ENCODE peak calls at places on chromosome 21, in seven cellular contexts. One of them, this sample, is unnamed. For H3K4me1 and H3K27me3, the result is how much of the 10 kb centered on the place peaks cover.

GRCh38 chr21:22536511-22536910 is 1538.3 kb downstream of the NCAM2 start:
- DNase-seq in endodermal cell: no peak
- DNase-seq in cardiac muscle cell: peak
- DNase-seq in PC-3: peak
- DNase-seq in K562: peak
- DNase-seq in breast epithelium: no peak
- DNase-seq in Panc1: no peak
- DNase-seq in this sample: no peak

GRCh38 chr21:31257265-31257664 is 86.8 kb downstream of the TIAM1 start:
- DNase-seq in endodermal cell: no peak
- DNase-seq in cardiac muscle cell: no peak
- DNase-seq in PC-3: no peak
- DNase-seq in K562: no peak
- DNase-seq in breast epithelium: no peak
- DNase-seq in Panc1: no peak
- DNase-seq in this sample: no peak

GRCh38 chr21:38664315-38664714 is 141.4 kb upstream of the ETS2 start:
- DNase-seq in endodermal cell: peak
- DNase-seq in cardiac muscle cell: no peak
- DNase-seq in PC-3: no peak
- DNase-seq in K562: no peak
- DNase-seq in breast epithelium: no peak
- DNase-seq in Panc1: no peak
- DNase-seq in this sample: no peak

GRCh38 chr21:28642891-28643290 is 349.8 kb downstream of the LTN1 start:
- DNase-seq in endodermal cell: no peak
- DNase-seq in cardiac muscle cell: no peak
- DNase-seq in PC-3: no peak
- DNase-seq in K562: no peak
- DNase-seq in breast epithelium: no peak
- DNase-seq in Panc1: no peak
- DNase-seq in this sample: no peak

GRCh38 chr21:16536661-16537359 is 807.0 kb downstream of the USP25 start:
- DNase-seq in endodermal cell: no peak
- DNase-seq in cardiac muscle cell: peak
- DNase-seq in PC-3: peak
- DNase-seq in K562: no peak
- DNase-seq in breast epithelium: no peak
- DNase-seq in Panc1: no peak
- DNase-seq in this sample: no peak

GRCh38 chr21:14215971-14216621 is at the start of gene RBM11:
- DNase-seq in endodermal cell: peak
- DNase-seq in cardiac muscle cell: peak
- DNase-seq in PC-3: peak
- DNase-seq in K562: peak
- DNase-seq in breast epithelium: peak
- DNase-seq in Panc1: no peak
- DNase-seq in this sample: no peak

GRCh38 chr21:38787461-38788274 is 18.1 kb upstream of the ETS2 start:
- DNase-seq in endodermal cell: peak
- DNase-seq in cardiac muscle cell: no peak
- DNase-seq in PC-3: peak
- DNase-seq in K562: peak
- DNase-seq in breast epithelium: peak
- DNase-seq in Panc1: no peak
- DNase-seq in this sample: no peak

GRCh38 chr21:14755086-14755485 is 209.0 kb upstream of the SAMSN1 start:
- DNase-seq in endodermal cell: no peak
- DNase-seq in cardiac muscle cell: no peak
- DNase-seq in PC-3: no peak
- DNase-seq in K562: peak
- DNase-seq in breast epithelium: no peak
- DNase-seq in Panc1: no peak
- DNase-seq in this sample: no peak

GRCh38 chr21:46116189-46116845 is 18.4 kb downstream of the COL6A2 start:
- DNase-seq in endodermal cell: peak
- DNase-seq in cardiac muscle cell: no peak
- DNase-seq in PC-3: no peak
- DNase-seq in K562: no peak
- DNase-seq in breast epithelium: peak
- DNase-seq in Panc1: no peak
- DNase-seq in this sample: no peak

GRCh38 chr21:15992171-15992570 is 262.4 kb downstream of the USP25 start:
- DNase-seq in endodermal cell: no peak
- DNase-seq in cardiac muscle cell: no peak
- DNase-seq in PC-3: peak
- DNase-seq in K562: no peak
- DNase-seq in breast epithelium: no peak
- DNase-seq in Panc1: peak
- DNase-seq in this sample: no peak

GRCh38 chr21:29168874-29169273 is 38.4 kb downstream of the MAP3K7CL start:
- DNase-seq in endodermal cell: no peak
- DNase-seq in cardiac muscle cell: no peak
- DNase-seq in PC-3: peak
- DNase-seq in K562: no peak
- DNase-seq in breast epithelium: no peak
- DNase-seq in Panc1: no peak
- DNase-seq in this sample: no peak

GRCh38 chr21:27206368-27206982 is 239.6 kb upstream of the ADAMTS5 start:
- DNase-seq in endodermal cell: peak
- DNase-seq in cardiac muscle cell: no peak
- DNase-seq in PC-3: no peak
- DNase-seq in K562: no peak
- DNase-seq in breast epithelium: no peak
- DNase-seq in Panc1: no peak
- DNase-seq in this sample: no peak

GRCh38 chr21:14567557-14568279 is 21.6 kb upstream of the SAMSN1 start:
- DNase-seq in endodermal cell: no peak
- DNase-seq in cardiac muscle cell: peak
- DNase-seq in PC-3: no peak
- DNase-seq in K562: no peak
- DNase-seq in breast epithelium: no peak
- DNase-seq in Panc1: no peak
- DNase-seq in this sample: no peak

GRCh38 chr21:27480841-27481261 is 514.0 kb upstream of the ADAMTS5 start:
- DNase-seq in endodermal cell: no peak
- DNase-seq in cardiac muscle cell: peak
- DNase-seq in PC-3: peak
- DNase-seq in K562: no peak
- DNase-seq in breast epithelium: no peak
- DNase-seq in Panc1: no peak
- DNase-seq in this sample: no peak

GRCh38 chr21:24456358-24456757 is 1150.9 kb downstream of the MRPL39 start:
- DNase-seq in endodermal cell: no peak
- DNase-seq in cardiac muscle cell: no peak
- DNase-seq in PC-3: no peak
- DNase-seq in K562: no peak
- DNase-seq in breast epithelium: no peak
- DNase-seq in Panc1: no peak
- DNase-seq in this sample: no peak

GRCh38 chr21:39681257-39681656 is 63.7 kb upstream of the IGSF5 start:
- DNase-seq in endodermal cell: no peak
- DNase-seq in cardiac muscle cell: peak
- DNase-seq in PC-3: no peak
- DNase-seq in K562: no peak
- DNase-seq in breast epithelium: no peak
- DNase-seq in Panc1: no peak
- DNase-seq in this sample: no peak

GRCh38 chr21:39452207-39452964 is 616 bp downstream of the SH3BGR start:
- DNase-seq in endodermal cell: no peak
- DNase-seq in cardiac muscle cell: peak
- DNase-seq in PC-3: no peak
- DNase-seq in K562: peak
- DNase-seq in breast epithelium: no peak
- DNase-seq in Panc1: peak
- DNase-seq in this sample: no peak

GRCh38 chr21:45383111-45383614 is 21.8 kb upstream of the COL18A1 start:
- DNase-seq in endodermal cell: peak
- DNase-seq in cardiac muscle cell: no peak
- DNase-seq in PC-3: no peak
- DNase-seq in K562: peak
- DNase-seq in breast epithelium: no peak
- DNase-seq in Panc1: no peak
- DNase-seq in this sample: no peak

GRCh38 chr21:24716306-24716918 is 890.9 kb downstream of the MRPL39 start:
- DNase-seq in endodermal cell: no peak
- DNase-seq in cardiac muscle cell: no peak
- DNase-seq in PC-3: no peak
- DNase-seq in K562: no peak
- DNase-seq in breast epithelium: no peak
- DNase-seq in Panc1: no peak
- DNase-seq in this sample: no peak

GRCh38 chr21:29194342-29194741 is 63.9 kb downstream of the MAP3K7CL start:
- DNase-seq in endodermal cell: no peak
- DNase-seq in cardiac muscle cell: no peak
- DNase-seq in PC-3: peak
- DNase-seq in K562: no peak
- DNase-seq in breast epithelium: no peak
- DNase-seq in Panc1: no peak
- DNase-seq in this sample: no peak

GRCh38 chr21:20971296-20971921 is 26.8 kb upstream of the NCAM2 start:
- DNase-seq in endodermal cell: peak
- DNase-seq in cardiac muscle cell: peak
- DNase-seq in PC-3: peak
- DNase-seq in K562: peak
- DNase-seq in breast epithelium: no peak
- DNase-seq in Panc1: no peak
- DNase-seq in this sample: no peak

GRCh38 chr21:16775056-16775455 is 737.8 kb upstream of the CXADR start:
- DNase-seq in endodermal cell: no peak
- DNase-seq in cardiac muscle cell: no peak
- DNase-seq in PC-3: no peak
- DNase-seq in K562: no peak
- DNase-seq in breast epithelium: no peak
- DNase-seq in Panc1: no peak
- DNase-seq in this sample: no peak

GRCh38 chr21:44801468-44802395 is at the start of gene UBE2G2:
- DNase-seq in endodermal cell: peak
- DNase-seq in cardiac muscle cell: peak
- DNase-seq in PC-3: peak
- DNase-seq in K562: peak
- DNase-seq in breast epithelium: peak
- DNase-seq in Panc1: no peak
- DNase-seq in this sample: peak

GRCh38 chr21:39863111-39863510 is 4.1 kb upstream of the PCP4 start:
- DNase-seq in endodermal cell: no peak
- DNase-seq in cardiac muscle cell: no peak
- DNase-seq in PC-3: peak
- DNase-seq in K562: no peak
- DNase-seq in breast epithelium: no peak
- DNase-seq in Panc1: no peak
- DNase-seq in this sample: no peak

GRCh38 chr21:38958940-38959685 is 153.4 kb downstream of the ETS2 start:
- DNase-seq in endodermal cell: no peak
- DNase-seq in cardiac muscle cell: peak
- DNase-seq in PC-3: no peak
- DNase-seq in K562: peak
- DNase-seq in breast epithelium: no peak
- DNase-seq in Panc1: no peak
- DNase-seq in this sample: no peak

DNA sequence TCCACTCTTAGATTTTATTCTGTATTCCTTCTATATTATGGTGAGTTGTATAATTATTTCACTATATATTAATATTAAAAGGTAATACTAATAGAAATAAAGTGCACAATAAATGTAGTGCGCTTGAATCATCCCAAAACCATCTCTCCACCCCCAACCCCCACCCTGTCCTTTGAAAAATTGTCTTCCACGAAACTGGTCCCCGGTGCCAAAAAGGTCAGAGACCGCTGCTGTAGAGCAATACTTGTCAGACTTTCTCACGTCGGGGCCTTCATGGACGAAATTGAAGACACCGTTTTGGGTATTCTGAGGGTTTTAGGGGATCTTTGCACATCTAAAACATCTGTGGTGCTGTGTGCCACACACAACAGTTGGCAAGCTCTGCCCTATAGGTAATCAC is 19.6 kb downstream of the DYRK1A start:
- DNase-seq in endodermal cell: no peak
- DNase-seq in cardiac muscle cell: no peak
- DNase-seq in PC-3: no peak
- DNase-seq in K562: no peak
- DNase-seq in breast epithelium: no peak
- DNase-seq in Panc1: no peak
- DNase-seq in this sample: no peak
- H3K4me1 ChIP-seq in endodermal cell: under half
- H3K4me1 ChIP-seq in cardiac muscle cell: under half
- H3K4me1 ChIP-seq in PC-3: under half
- H3K4me1 ChIP-seq in K562: under half
- H3K4me1 ChIP-seq in breast epithelium: under half
- H3K4me1 ChIP-seq in Panc1: under half
- H3K4me1 ChIP-seq in this sample: half or more

DNA sequence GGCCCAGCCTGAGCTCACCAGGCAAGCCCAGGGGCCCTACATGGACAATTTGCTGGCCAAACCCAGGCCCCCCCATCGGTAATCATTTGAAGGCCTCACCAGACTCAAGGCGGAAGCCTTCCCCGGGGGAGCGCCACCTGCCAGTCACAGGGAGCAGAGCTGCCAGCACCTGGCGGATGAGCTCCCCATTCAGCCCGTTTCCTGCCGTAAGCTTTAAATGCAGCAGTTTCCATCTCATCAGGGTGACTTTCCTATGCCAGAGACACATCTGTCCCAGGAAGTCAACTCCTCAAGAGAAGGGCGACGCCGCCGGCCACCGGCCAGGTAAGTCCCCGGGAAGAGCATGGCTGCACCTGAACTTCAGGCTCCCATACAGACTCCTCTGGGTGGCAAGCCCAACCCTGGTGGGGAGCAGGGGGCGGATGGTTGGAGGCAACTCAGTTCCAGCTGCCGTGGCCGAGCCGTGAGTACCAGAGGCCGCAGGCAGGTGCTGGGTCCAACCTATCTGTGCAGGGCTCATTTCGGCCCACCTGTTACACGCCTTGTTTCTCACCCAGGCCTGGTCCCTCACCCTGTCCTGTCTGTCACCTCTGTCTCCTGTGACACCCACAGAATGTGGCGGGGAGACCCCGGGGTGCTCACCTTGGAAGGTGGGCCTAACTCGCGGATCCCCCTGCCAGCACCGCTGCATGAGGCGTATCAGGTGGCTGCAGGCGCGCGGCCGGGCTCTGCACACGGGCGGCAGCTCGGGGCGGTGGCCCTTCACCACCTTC is 20.7 kb downstream of the RIPK4 start:
- DNase-seq in endodermal cell: peak
- DNase-seq in cardiac muscle cell: no peak
- DNase-seq in PC-3: no peak
- DNase-seq in K562: peak
- DNase-seq in breast epithelium: no peak
- DNase-seq in Panc1: no peak
- DNase-seq in this sample: no peak
- H3K27me3 ChIP-seq in endodermal cell: under half
- H3K27me3 ChIP-seq in cardiac muscle cell: under half
- H3K27me3 ChIP-seq in PC-3: under half
- H3K27me3 ChIP-seq in K562: half or more
- H3K27me3 ChIP-seq in breast epithelium: under half
- H3K27me3 ChIP-seq in Panc1: under half
- H3K27me3 ChIP-seq in this sample: under half

GRCh38 chr21:26026113-26026512 is 144.5 kb downstream of the APP start:
- DNase-seq in endodermal cell: no peak
- DNase-seq in cardiac muscle cell: no peak
- DNase-seq in PC-3: no peak
- DNase-seq in K562: no peak
- DNase-seq in breast epithelium: no peak
- DNase-seq in Panc1: no peak
- DNase-seq in this sample: no peak
- H3K4me1 ChIP-seq in endodermal cell: under half
- H3K4me1 ChIP-seq in cardiac muscle cell: under half
- H3K4me1 ChIP-seq in PC-3: under half
- H3K4me1 ChIP-seq in K562: under half
- H3K4me1 ChIP-seq in breast epithelium: under half
- H3K4me1 ChIP-seq in Panc1: under half
- H3K4me1 ChIP-seq in this sample: under half

GRCh38 chr21:35862969-35863368 is 197.4 kb downstream of the SETD4 start:
- DNase-seq in endodermal cell: no peak
- DNase-seq in cardiac muscle cell: no peak
- DNase-seq in PC-3: no peak
- DNase-seq in K562: no peak
- DNase-seq in breast epithelium: no peak
- DNase-seq in Panc1: no peak
- DNase-seq in this sample: no peak
- H3K27me3 ChIP-seq in endodermal cell: under half
- H3K27me3 ChIP-seq in cardiac muscle cell: half or more
- H3K27me3 ChIP-seq in PC-3: under half
- H3K27me3 ChIP-seq in K562: under half
- H3K27me3 ChIP-seq in breast epithelium: under half
- H3K27me3 ChIP-seq in Panc1: under half
- H3K27me3 ChIP-seq in this sample: under half